ENCODE peak calls at places on chromosomes 16 and 17, in five cellular contexts. K, B, G, Z and V are unnamed samples. For H3K4me1 and H3K27me3, the result is how much of the 10 kb centered on the place peaks cover.

GRCh38 chr17:55709440-55709839 is 13.2 kb downstream of the TMEM100 start:
- DNase-seq in B (no peak), Z (no peak), G (no peak), K (no peak), V (no peak)

GRCh38 chr16:85350973-85351372 is 238.7 kb upstream of the CIBAR2 start:
- DNase-seq in G (peak), B (peak), Z (peak), K (no peak), V (peak)

GRCh38 chr16:6884002-6884401 is 448.6 kb upstream of the RBFOX1 start:
- DNase-seq in G (no peak), Z (no peak), B (no peak), K (no peak), V (no peak)

GRCh38 chr16:78669994-78670393 is 570.5 kb downstream of the WWOX start:
- DNase-seq in G (no peak), Z (peak), K (no peak), B (peak), V (no peak)

GRCh38 chr17:9230346-9230745 is 209.0 kb downstream of the NTN1 start:
- DNase-seq in K (peak), B (peak), G (no peak), Z (no peak), V (no peak)

GRCh38 chr17:69050999-69051775 is 9.5 kb downstream of the ABCA9 start:
- DNase-seq in B (peak), K (no peak), Z (no peak), G (no peak), V (no peak)

GRCh38 chr16:73956592-73957495 is 339.8 kb upstream of the PSMD7 start:
- DNase-seq in G (peak), Z (peak), K (no peak), B (peak), V (no peak)

GRCh38 chr16:19722269-19722952 is 4.3 kb downstream of the IQCK start:
- DNase-seq in Z (no peak), K (no peak), G (no peak), B (no peak), V (no peak)

GRCh38 chr16:56669005-56669839 is at the start of gene MT1H:
- DNase-seq in Z (no peak), B (no peak), K (peak), G (peak), V (no peak)

GRCh38 chr17:7354262-7354781 is 634 bp upstream of the TMEM95 start:
- DNase-seq in K (no peak), G (peak), Z (no peak), B (peak), V (no peak)
- H3K4me3 ChIP-seq in K (no peak), G (no peak), Z (no peak), B (no peak), V (no peak)

GRCh38 chr17:57953703-57954420 is 1.4 kb downstream of the CUEDC1 start:
- DNase-seq in K (no peak), B (no peak), G (no peak), Z (no peak), V (no peak)

GRCh38 chr17:57956311-57957119 is 1.3 kb upstream of the CUEDC1 start:
- DNase-seq in G (peak), K (no peak), Z (no peak), B (no peak), V (no peak)

GRCh38 chr17:57954421-57955182 is 610 bp downstream of the CUEDC1 start:
- DNase-seq in G (peak), K (peak), Z (peak), B (peak), V (peak)

GRCh38 chr17:57955183-57955952 is at the start of gene CUEDC1:
- DNase-seq in Z (peak), G (peak), B (peak), K (peak), V (peak)

GRCh38 chr17:57953219-57953618 is 2.0 kb downstream of the CUEDC1 start:
- DNase-seq in G (no peak), K (no peak), B (no peak), Z (no peak), V (no peak)
- H3K4me1 ChIP-seq in G (under half), K (half or more), B (under half), Z (under half), V (half or more)

GRCh38 chr17:17708816-17709215 is 27.6 kb downstream of the RAI1 start:
- DNase-seq in K (no peak), B (no peak), Z (no peak), G (no peak), V (no peak)

GRCh38 chr17:17706140-17707060 is 25.1 kb downstream of the RAI1 start:
- DNase-seq in K (no peak), G (no peak), Z (no peak), B (no peak), V (no peak)

GRCh38 chr17:17709815-17710321 is 28.6 kb downstream of the RAI1 start:
- DNase-seq in Z (no peak), G (no peak), B (no peak), K (no peak), V (no peak)

GRCh38 chr17:17710355-17710727 is 29.1 kb downstream of the RAI1 start:
- DNase-seq in Z (no peak), G (no peak), K (peak), B (no peak), V (no peak)

GRCh38 chr17:17708301-17708700 is 27.0 kb downstream of the RAI1 start:
- DNase-seq in G (no peak), Z (no peak), B (no peak), K (no peak), V (no peak)
- H3K27me3 ChIP-seq in G (under half), Z (under half), B (under half), K (under half), V (under half)

GRCh38 chr16:89246903-89247733 is 29.6 kb downstream of the ZNF778 start:
- DNase-seq in G (peak), Z (peak), B (peak), K (peak), V (peak)

GRCh38 chr16:89244754-89245153 is 27.3 kb downstream of the ZNF778 start:
- DNase-seq in B (no peak), G (no peak), Z (no peak), K (peak), V (peak)

GRCh38 chr16:89248196-89249005 is 30.9 kb downstream of the ZNF778 start:
- DNase-seq in Z (no peak), B (no peak), G (no peak), K (peak), V (no peak)

GRCh38 chr16:89243664-89244063 is 26.2 kb downstream of the ZNF778 start:
- DNase-seq in Z (no peak), K (no peak), G (no peak), B (no peak), V (peak)

GRCh38 chr16:89246383-89246902 is 28.9 kb downstream of the ZNF778 start:
- DNase-seq in K (no peak), G (no peak), B (no peak), Z (no peak), V (peak)
- H3K4me3 ChIP-seq in K (peak), G (peak), B (peak), Z (peak), V (peak)

DNA sequence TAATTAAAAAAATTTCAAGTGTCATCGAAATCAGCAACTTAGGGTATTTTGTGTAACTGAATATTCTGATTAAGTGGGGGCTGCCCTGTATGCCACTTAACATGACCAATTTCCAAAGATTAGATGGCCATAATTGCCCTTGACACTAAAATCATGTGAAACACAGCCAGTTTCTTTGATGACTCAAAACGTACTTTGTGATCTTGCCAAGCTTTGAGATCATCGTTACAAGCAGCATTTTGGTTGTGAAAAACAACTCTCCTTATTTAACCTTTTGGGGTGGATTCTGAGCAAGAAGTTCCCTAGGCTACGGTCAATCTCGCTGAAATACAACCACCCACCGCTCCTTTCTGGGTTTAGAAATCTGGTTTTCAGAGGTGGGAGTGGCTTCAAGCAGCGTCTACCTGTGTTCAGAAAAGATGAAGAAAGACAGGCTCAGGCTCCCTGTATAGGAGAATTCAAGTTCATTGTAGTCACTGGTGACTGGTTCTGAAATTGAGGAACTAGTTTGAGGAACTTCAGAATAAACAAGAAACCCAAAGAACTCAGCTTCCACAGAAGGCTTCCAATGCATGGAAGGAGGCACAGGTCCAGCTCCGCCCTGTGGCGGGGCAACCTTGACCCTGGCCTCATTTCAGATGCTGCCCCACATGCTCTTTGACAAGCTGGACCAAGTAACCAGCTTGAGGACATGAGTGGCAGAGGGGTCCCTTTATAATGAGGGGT is 9.4 kb downstream of the MAP3K14 start:
- DNase-seq in B (peak), G (no peak), K (peak), Z (peak), V (no peak)
- H3K4me1 ChIP-seq in B (under half), G (under half), K (half or more), Z (under half), V (half or more)

GRCh38 chr17:77535435-77535834 is 394.7 kb downstream of the SEC14L1 start:
- DNase-seq in B (no peak), K (no peak), G (no peak), Z (no peak), V (no peak)

GRCh38 chr17:77531641-77532040 is 390.9 kb downstream of the SEC14L1 start:
- DNase-seq in Z (no peak), G (no peak), K (no peak), B (no peak), V (no peak)

GRCh38 chr17:77537566-77537965 is 396.8 kb downstream of the SEC14L1 start:
- DNase-seq in K (no peak), G (no peak), Z (no peak), B (no peak), V (no peak)

GRCh38 chr17:77534137-77534536 is 393.4 kb downstream of the SEC14L1 start:
- DNase-seq in G (no peak), Z (no peak), B (no peak), K (no peak), V (no peak)

DNA sequence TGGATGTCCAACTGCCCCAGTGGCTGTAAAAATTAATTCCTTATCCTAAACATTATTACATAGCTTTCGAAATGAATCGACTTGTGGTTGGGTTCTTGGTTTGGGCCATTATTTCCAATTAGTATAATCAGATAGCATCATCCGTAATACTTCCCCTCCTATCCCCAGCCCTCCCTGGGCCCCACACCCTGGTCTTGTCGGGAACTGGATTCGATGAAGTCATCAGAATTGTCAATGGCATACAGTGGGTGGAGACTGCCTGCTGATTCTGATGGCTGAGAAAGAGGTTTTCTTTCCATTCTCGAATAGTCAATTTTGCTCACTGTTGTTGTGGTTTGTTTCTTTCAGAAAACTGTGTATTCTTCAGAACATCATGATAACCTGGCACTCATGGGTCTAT is 395.1 kb downstream of the SEC14L1 start:
- DNase-seq in G (no peak), Z (no peak), K (no peak), B (no peak), V (no peak)
- H3K27me3 ChIP-seq in G (under half), Z (under half), K (under half), B (under half), V (under half)

DNA sequence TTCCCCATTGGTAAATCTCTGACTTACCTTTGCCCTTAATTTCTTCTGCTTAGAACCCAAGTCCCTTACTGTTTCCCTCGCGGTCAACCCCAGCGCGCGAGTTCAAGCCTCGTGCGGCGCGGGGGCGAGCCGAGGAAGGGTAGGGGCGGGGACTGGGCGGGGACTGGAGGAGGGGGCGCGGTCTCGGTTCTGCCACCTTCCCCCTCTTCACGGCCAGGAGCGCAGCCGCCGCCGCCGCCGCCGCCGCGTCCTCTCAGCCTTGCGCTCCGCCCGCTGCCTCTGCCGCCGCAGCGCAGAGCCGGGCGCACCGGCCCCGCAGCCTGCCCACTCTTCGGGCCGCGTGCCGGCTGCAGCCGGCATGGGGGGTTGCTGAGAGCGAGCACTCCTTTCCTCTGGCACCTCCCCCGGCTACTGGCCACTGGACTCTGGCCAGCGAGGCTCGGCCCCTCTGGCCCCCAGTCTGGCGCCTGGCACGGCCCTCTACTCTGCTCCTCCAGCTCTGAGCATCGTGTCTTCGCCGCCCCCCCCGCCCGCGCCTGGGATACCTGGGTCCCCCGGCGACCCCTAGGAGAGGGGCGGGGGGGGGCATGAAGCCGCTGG is at the start of gene RAPGEFL1:
- DNase-seq in Z (peak), B (peak), K (peak), G (peak), V (peak)
- H3K4me3 ChIP-seq in Z (peak), B (no peak), K (peak), G (peak), V (peak)